ENCODE peak calls at places on chromosomes 16 and 17, in ten cellular contexts. One of them, this sample, is unnamed.

GRCh38 chr17:5226940-5227878 is 7.5 kb downstream of the SCIMP start:
- DNase-seq in psoas muscle: no peak
- DNase-seq in BE2C: no peak
- DNase-seq in foreskin fibroblast: no peak
- DNase-seq in choroid plexus epithelial cell: no peak
- DNase-seq in IMR-90: no peak
- DNase-seq in keratinocyte: no peak
- DNase-seq in CD8-positive, alpha-beta T cell: no peak
- DNase-seq in astrocyte: no peak
- DNase-seq in H1: no peak
- DNase-seq in this sample: peak

GRCh38 chr16:84926462-84926861 is 84.9 kb downstream of the ZDHHC7 start:
- DNase-seq in CD8-positive, alpha-beta T cell: no peak
- DNase-seq in BE2C: no peak
- DNase-seq in psoas muscle: no peak
- DNase-seq in foreskin fibroblast: no peak
- DNase-seq in IMR-90: no peak
- DNase-seq in H1: no peak
- DNase-seq in astrocyte: no peak
- DNase-seq in keratinocyte: no peak
- DNase-seq in choroid plexus epithelial cell: no peak
- DNase-seq in this sample: no peak

GRCh38 chr17:77327181-77327565 is 186.4 kb downstream of the SEC14L1 start:
- DNase-seq in foreskin fibroblast: no peak
- DNase-seq in CD8-positive, alpha-beta T cell: no peak
- DNase-seq in astrocyte: no peak
- DNase-seq in BE2C: no peak
- DNase-seq in keratinocyte: no peak
- DNase-seq in IMR-90: no peak
- DNase-seq in H1: no peak
- DNase-seq in psoas muscle: no peak
- DNase-seq in choroid plexus epithelial cell: no peak
- DNase-seq in this sample: no peak

GRCh38 chr16:55508941-55509920 is at the start of gene LPCAT2:
- DNase-seq in IMR-90: peak
- DNase-seq in astrocyte: peak
- DNase-seq in psoas muscle: peak
- DNase-seq in foreskin fibroblast: peak
- DNase-seq in choroid plexus epithelial cell: peak
- DNase-seq in CD8-positive, alpha-beta T cell: no peak
- DNase-seq in BE2C: peak
- DNase-seq in keratinocyte: no peak
- DNase-seq in H1: peak
- DNase-seq in this sample: peak

GRCh38 chr17:7020894-7021664 is 1.8 kb upstream of the BCL6B start:
- DNase-seq in astrocyte: no peak
- DNase-seq in H1: no peak
- DNase-seq in foreskin fibroblast: no peak
- DNase-seq in IMR-90: no peak
- DNase-seq in CD8-positive, alpha-beta T cell: no peak
- DNase-seq in keratinocyte: no peak
- DNase-seq in psoas muscle: no peak
- DNase-seq in choroid plexus epithelial cell: no peak
- DNase-seq in BE2C: no peak
- DNase-seq in this sample: no peak

GRCh38 chr16:3282103-3282746 is 1.1 kb upstream of the ZNF263 start:
- DNase-seq in IMR-90: peak
- DNase-seq in BE2C: peak
- DNase-seq in psoas muscle: no peak
- DNase-seq in keratinocyte: no peak
- DNase-seq in H1: no peak
- DNase-seq in CD8-positive, alpha-beta T cell: no peak
- DNase-seq in astrocyte: peak
- DNase-seq in choroid plexus epithelial cell: no peak
- DNase-seq in foreskin fibroblast: no peak
- DNase-seq in this sample: no peak

GRCh38 chr16:52453661-52454060 is 93.3 kb downstream of the TOX3 start:
- DNase-seq in psoas muscle: no peak
- DNase-seq in keratinocyte: no peak
- DNase-seq in foreskin fibroblast: no peak
- DNase-seq in astrocyte: no peak
- DNase-seq in CD8-positive, alpha-beta T cell: no peak
- DNase-seq in H1: no peak
- DNase-seq in BE2C: no peak
- DNase-seq in IMR-90: no peak
- DNase-seq in choroid plexus epithelial cell: no peak
- DNase-seq in this sample: no peak

GRCh38 chr17:64661731-64661980 is 451 bp downstream of the SMURF2 start:
- DNase-seq in choroid plexus epithelial cell: no peak
- DNase-seq in astrocyte: no peak
- DNase-seq in foreskin fibroblast: no peak
- DNase-seq in BE2C: no peak
- DNase-seq in keratinocyte: no peak
- DNase-seq in IMR-90: no peak
- DNase-seq in CD8-positive, alpha-beta T cell: no peak
- DNase-seq in H1: no peak
- DNase-seq in psoas muscle: no peak
- DNase-seq in this sample: no peak

GRCh38 chr16:17459903-17460521 is 10.7 kb downstream of the XYLT1 start:
- DNase-seq in CD8-positive, alpha-beta T cell: no peak
- DNase-seq in astrocyte: no peak
- DNase-seq in IMR-90: no peak
- DNase-seq in H1: no peak
- DNase-seq in choroid plexus epithelial cell: no peak
- DNase-seq in foreskin fibroblast: no peak
- DNase-seq in BE2C: no peak
- DNase-seq in psoas muscle: no peak
- DNase-seq in keratinocyte: no peak
- DNase-seq in this sample: peak

GRCh38 chr16:85395913-85396878 is 216.9 kb upstream of the GSE1 start:
- DNase-seq in IMR-90: peak
- DNase-seq in keratinocyte: no peak
- DNase-seq in choroid plexus epithelial cell: peak
- DNase-seq in foreskin fibroblast: peak
- DNase-seq in CD8-positive, alpha-beta T cell: no peak
- DNase-seq in BE2C: peak
- DNase-seq in H1: no peak
- DNase-seq in psoas muscle: peak
- DNase-seq in astrocyte: no peak
- DNase-seq in this sample: no peak

GRCh38 chr17:38353668-38354067 is 2.0 kb downstream of the SOCS7 start:
- DNase-seq in astrocyte: no peak
- DNase-seq in H1: no peak
- DNase-seq in IMR-90: no peak
- DNase-seq in psoas muscle: no peak
- DNase-seq in BE2C: no peak
- DNase-seq in CD8-positive, alpha-beta T cell: no peak
- DNase-seq in foreskin fibroblast: no peak
- DNase-seq in choroid plexus epithelial cell: no peak
- DNase-seq in keratinocyte: no peak
- DNase-seq in this sample: no peak

GRCh38 chr16:56344518-56345405 is 80.6 kb downstream of the AMFR start:
- DNase-seq in psoas muscle: peak
- DNase-seq in H1: no peak
- DNase-seq in CD8-positive, alpha-beta T cell: no peak
- DNase-seq in choroid plexus epithelial cell: no peak
- DNase-seq in keratinocyte: peak
- DNase-seq in BE2C: no peak
- DNase-seq in IMR-90: no peak
- DNase-seq in foreskin fibroblast: no peak
- DNase-seq in astrocyte: no peak
- DNase-seq in this sample: no peak

DNA sequence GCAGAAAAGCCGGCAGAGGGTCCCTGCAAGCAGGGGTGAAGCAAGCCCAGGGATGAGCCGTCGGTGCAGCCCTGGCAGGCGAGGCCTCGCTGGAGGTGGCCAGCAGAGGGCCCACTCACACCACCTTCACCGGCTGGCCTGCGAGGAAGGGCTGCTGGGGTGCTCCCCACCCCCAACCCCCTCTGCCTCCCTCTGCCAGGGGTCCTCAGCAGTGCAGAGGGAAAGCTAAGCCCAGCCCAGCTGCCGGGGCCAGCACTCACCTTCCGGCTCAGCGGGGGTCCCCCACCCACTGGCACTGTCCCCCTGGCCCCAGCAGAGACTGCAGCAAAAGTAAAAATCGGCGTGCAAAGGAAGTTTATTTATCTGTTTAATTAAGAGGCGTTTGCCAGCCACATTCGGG is 113.4 kb downstream of the ENGASE start:
- DNase-seq in astrocyte: no peak
- DNase-seq in keratinocyte: no peak
- DNase-seq in CD8-positive, alpha-beta T cell: no peak
- DNase-seq in foreskin fibroblast: no peak
- DNase-seq in psoas muscle: no peak
- DNase-seq in IMR-90: no peak
- DNase-seq in choroid plexus epithelial cell: peak
- DNase-seq in BE2C: peak
- DNase-seq in H1: peak
- DNase-seq in this sample: peak
- TF ChIP-seq CTCF in astrocyte: no peak
- TF ChIP-seq CTCF in keratinocyte: peak
- TF ChIP-seq CTCF in CD8-positive, alpha-beta T cell: no peak
- TF ChIP-seq CTCF in foreskin fibroblast: peak
- TF ChIP-seq CTCF in psoas muscle: peak
- TF ChIP-seq CTCF in IMR-90: peak
- TF ChIP-seq CTCF in choroid plexus epithelial cell: peak
- TF ChIP-seq CTCF in BE2C: peak
- TF ChIP-seq CTCF in H1: peak
- TF ChIP-seq CTCF in this sample: peak

GRCh38 chr16:50245417-50246298 is 20.7 kb upstream of the ADCY7 start:
- DNase-seq in H1: no peak
- DNase-seq in keratinocyte: no peak
- DNase-seq in foreskin fibroblast: peak
- DNase-seq in CD8-positive, alpha-beta T cell: no peak
- DNase-seq in astrocyte: peak
- DNase-seq in BE2C: peak
- DNase-seq in IMR-90: peak
- DNase-seq in psoas muscle: no peak
- DNase-seq in choroid plexus epithelial cell: peak
- DNase-seq in this sample: peak
- H3K4me3 ChIP-seq in H1: peak
- H3K4me3 ChIP-seq in keratinocyte: peak
- H3K4me3 ChIP-seq in foreskin fibroblast: peak
- H3K4me3 ChIP-seq in CD8-positive, alpha-beta T cell: peak
- H3K4me3 ChIP-seq in astrocyte: peak
- H3K4me3 ChIP-seq in BE2C: peak
- H3K4me3 ChIP-seq in IMR-90: peak
- H3K4me3 ChIP-seq in psoas muscle: peak
- H3K4me3 ChIP-seq in choroid plexus epithelial cell: peak
- H3K4me3 ChIP-seq in this sample: peak

DNA sequence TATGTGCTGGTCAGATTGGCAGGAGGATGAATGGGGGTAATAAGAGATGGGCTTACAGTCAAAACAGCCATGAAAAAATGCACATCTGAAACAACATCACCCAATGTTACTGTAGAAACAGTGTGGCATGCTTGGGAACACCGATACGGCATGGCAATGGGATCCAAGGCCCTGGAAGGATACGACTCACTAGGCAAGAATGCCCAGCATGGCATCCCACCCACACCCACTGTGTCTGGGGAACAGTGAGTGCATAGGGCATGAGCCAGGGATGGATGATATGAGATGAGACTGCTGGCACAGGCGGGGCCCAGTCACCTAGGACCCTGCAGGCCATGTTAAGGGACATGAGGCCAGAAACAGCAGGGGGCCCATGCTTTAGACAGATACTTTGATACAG is 11.5 kb downstream of the TRIM25 start:
- DNase-seq in choroid plexus epithelial cell: peak
- DNase-seq in psoas muscle: no peak
- DNase-seq in foreskin fibroblast: peak
- DNase-seq in astrocyte: peak
- DNase-seq in BE2C: no peak
- DNase-seq in IMR-90: peak
- DNase-seq in CD8-positive, alpha-beta T cell: no peak
- DNase-seq in H1: no peak
- DNase-seq in keratinocyte: no peak
- DNase-seq in this sample: no peak
- TF ChIP-seq CTCF in choroid plexus epithelial cell: no peak
- TF ChIP-seq CTCF in psoas muscle: no peak
- TF ChIP-seq CTCF in foreskin fibroblast: no peak
- TF ChIP-seq CTCF in astrocyte: no peak
- TF ChIP-seq CTCF in BE2C: no peak
- TF ChIP-seq CTCF in IMR-90: no peak
- TF ChIP-seq CTCF in CD8-positive, alpha-beta T cell: no peak
- TF ChIP-seq CTCF in H1: no peak
- TF ChIP-seq CTCF in keratinocyte: no peak
- TF ChIP-seq CTCF in this sample: no peak

GRCh38 chr16:58235663-58236062 is 37.8 kb upstream of the CSNK2A2 start:
- DNase-seq in IMR-90: no peak
- DNase-seq in psoas muscle: no peak
- DNase-seq in choroid plexus epithelial cell: no peak
- DNase-seq in BE2C: no peak
- DNase-seq in astrocyte: no peak
- DNase-seq in CD8-positive, alpha-beta T cell: no peak
- DNase-seq in H1: no peak
- DNase-seq in keratinocyte: no peak
- DNase-seq in foreskin fibroblast: no peak
- DNase-seq in this sample: no peak
- H3K4me3 ChIP-seq in IMR-90: no peak
- H3K4me3 ChIP-seq in psoas muscle: no peak
- H3K4me3 ChIP-seq in choroid plexus epithelial cell: no peak
- H3K4me3 ChIP-seq in BE2C: peak
- H3K4me3 ChIP-seq in astrocyte: no peak
- H3K4me3 ChIP-seq in CD8-positive, alpha-beta T cell: no peak
- H3K4me3 ChIP-seq in H1: peak
- H3K4me3 ChIP-seq in keratinocyte: peak
- H3K4me3 ChIP-seq in foreskin fibroblast: no peak
- H3K4me3 ChIP-seq in this sample: no peak

GRCh38 chr16:89564476-89565255 is 4.2 kb downstream of the RPL13 start:
- DNase-seq in BE2C: no peak
- DNase-seq in CD8-positive, alpha-beta T cell: no peak
- DNase-seq in psoas muscle: no peak
- DNase-seq in foreskin fibroblast: peak
- DNase-seq in H1: no peak
- DNase-seq in choroid plexus epithelial cell: no peak
- DNase-seq in astrocyte: no peak
- DNase-seq in keratinocyte: no peak
- DNase-seq in IMR-90: no peak
- DNase-seq in this sample: peak
- TF ChIP-seq CTCF in BE2C: no peak
- TF ChIP-seq CTCF in CD8-positive, alpha-beta T cell: no peak
- TF ChIP-seq CTCF in psoas muscle: no peak
- TF ChIP-seq CTCF in foreskin fibroblast: no peak
- TF ChIP-seq CTCF in H1: no peak
- TF ChIP-seq CTCF in choroid plexus epithelial cell: no peak
- TF ChIP-seq CTCF in astrocyte: no peak
- TF ChIP-seq CTCF in keratinocyte: no peak
- TF ChIP-seq CTCF in IMR-90: no peak
- TF ChIP-seq CTCF in this sample: no peak